ENCODE peak calls at places on chromosomes 1 and 21, in ten cellular contexts. A is activated CD8-positive, alpha-beta memory T cell treated with anti-CD3 and anti-CD28 coated beads for 24 hours; B is HFFc6; U is T follicular helper cell; R is NCI-H1105; K is ecto neural progenitor cell; G is EH; T is cardiac muscle cell; I is NCI-H146; Q is HuH-7.5. F is an unnamed sample.

GRCh38 chr1:167631987-167632680 is 2.1 kb downstream of the RCSD1 start:
- DNase-seq in A (no peak), B (no peak), U (no peak), R (no peak), K (no peak), G (no peak), T (no peak), I (no peak), Q (no peak), F (no peak)

GRCh38 chr1:69082312-69082711 is 485.4 kb upstream of the LRRC7 start:
- DNase-seq in A (no peak), B (no peak), U (no peak), R (no peak), K (no peak), G (no peak), T (no peak), I (no peak), Q (no peak), F (no peak)

GRCh38 chr1:234568345-234568744 is 41.6 kb downstream of the IRF2BP2 start:
- DNase-seq in A (no peak), B (no peak), U (no peak), R (no peak), K (no peak), G (no peak), T (no peak), I (no peak), Q (no peak), F (no peak)

GRCh38 chr1:19398309-19398760 is 86.2 kb downstream of the SLC66A1 start:
- DNase-seq in A (no peak), B (peak; percentile 97), U (no peak), R (no peak), K (no peak), G (peak; percentile 99), T (no peak), I (no peak), Q (no peak), F (peak; percentile 99)

GRCh38 chr1:117606608-117607261 is 887 bp downstream of the TENT5C start:
- DNase-seq in A (peak; percentile 80), B (peak; percentile 3), U (peak; percentile 30), R (no peak), K (peak; percentile 55), G (peak; percentile 57), T (peak; percentile 29), I (peak; percentile 23), Q (no peak), F (no peak)

GRCh38 chr21:41752231-41752681 is 14.6 kb downstream of the RIPK4 start:
- DNase-seq in A (no peak), B (peak; percentile 63), U (no peak), R (no peak), K (peak; percentile 44), G (peak; percentile 90), T (no peak), I (no peak), Q (no peak), F (no peak)

GRCh38 chr1:81299892-81300291 is 500.8 kb upstream of the ADGRL2 start:
- DNase-seq in A (no peak), B (no peak), U (no peak), R (no peak), K (no peak), G (no peak), T (no peak), I (no peak), Q (no peak), F (no peak)

GRCh38 chr1:156419863-156420208 is 50.8 kb downstream of the RHBG start:
- DNase-seq in A (no peak), B (no peak), U (no peak), R (no peak), K (peak; percentile 70), G (no peak), T (no peak), I (peak; percentile 12), Q (peak; percentile 63), F (no peak)

GRCh38 chr21:46127239-46128105 is 27.9 kb downstream of the FTCD start:
- DNase-seq in A (no peak), B (no peak), U (no peak), R (no peak), K (no peak), G (no peak), T (no peak), I (no peak), Q (no peak), F (no peak)

GRCh38 chr1:185375583-185375982 is 58.5 kb upstream of the IVNS1ABP start:
- DNase-seq in A (no peak), B (no peak), U (no peak), R (no peak), K (no peak), G (peak; percentile 64), T (no peak), I (no peak), Q (no peak), F (no peak)

GRCh38 chr1:44108241-44108640 is 10.4 kb upstream of the KLF17 start:
- DNase-seq in A (no peak), B (peak; percentile 18), U (no peak), R (no peak), K (no peak), G (peak; percentile 50), T (no peak), I (no peak), Q (no peak), F (peak; percentile 15)

GRCh38 chr1:109240158-109241152 is 8.9 kb upstream of the CELSR2 start:
- DNase-seq in A (peak; percentile 62), B (peak; percentile 44), U (no peak), R (peak; percentile 65), K (peak; percentile 58), G (peak; percentile 84), T (no peak), I (peak; percentile 25), Q (no peak), F (no peak)

GRCh38 chr1:59699227-59699847 is 115.4 kb upstream of the HOOK1 start:
- DNase-seq in A (no peak), B (peak; percentile 31), U (peak; percentile 8), R (peak; percentile 36), K (no peak), G (peak; percentile 62), T (peak; percentile 61), I (peak; percentile 27), Q (no peak), F (no peak)

GRCh38 chr1:24369199-24369598 is 44.4 kb downstream of the STPG1 start:
- DNase-seq in A (no peak), B (no peak), U (no peak), R (no peak), K (no peak), G (no peak), T (no peak), I (no peak), Q (no peak), F (no peak)

GRCh38 chr1:226657788-226658537 is 81.1 kb downstream of the ITPKB start:
- DNase-seq in A (no peak), B (no peak), U (no peak), R (peak; percentile 75), K (no peak), G (no peak), T (no peak), I (peak; percentile 28), Q (no peak), F (no peak)

GRCh38 chr1:239947789-239948188 is 143.9 kb upstream of the FMN2 start:
- DNase-seq in A (no peak), B (no peak), U (no peak), R (no peak), K (no peak), G (peak; percentile 3), T (no peak), I (no peak), Q (no peak), F (no peak)

GRCh38 chr1:2204384-2205190 is 10.0 kb upstream of the FAAP20 start:
- DNase-seq in A (peak; percentile 84), B (no peak), U (no peak), R (peak; percentile 66), K (peak; percentile 96), G (peak; percentile 86), T (no peak), I (peak; percentile 73), Q (peak; percentile 92), F (no peak)

GRCh38 chr1:37763791-37764741 is 854 bp downstream of the EPHA10 start:
- DNase-seq in A (peak; percentile 76), B (no peak), U (no peak), R (no peak), K (peak; percentile 89), G (peak; percentile 46), T (peak; percentile 90), I (peak; percentile 7), Q (peak; percentile 71), F (peak; percentile 5)

GRCh38 chr1:22444856-22445255 is 6.8 kb upstream of the ZBTB40 start:
- DNase-seq in A (no peak), B (no peak), U (no peak), R (no peak), K (no peak), G (peak; percentile 13), T (no peak), I (no peak), Q (no peak), F (no peak)

GRCh38 chr1:77037038-77037437 is 169.8 kb downstream of the ST6GALNAC5 start:
- DNase-seq in A (no peak), B (no peak), U (no peak), R (no peak), K (no peak), G (no peak), T (no peak), I (no peak), Q (no peak), F (no peak)

GRCh38 chr1:39204441-39205081 is at the start of gene MACF1:
- DNase-seq in A (peak; percentile 76), B (peak; percentile 94), U (no peak), R (no peak), K (no peak), G (peak; percentile 98), T (peak; percentile 76), I (no peak), Q (no peak), F (peak; percentile 94)

GRCh38 chr1:218498061-218498938 is 153.2 kb downstream of the TGFB2 start:
- DNase-seq in A (no peak), B (peak; percentile 84), U (no peak), R (no peak), K (no peak), G (peak; percentile 91), T (no peak), I (peak; percentile 27), Q (no peak), F (no peak)